ENCODE peak calls at places on chromosome 16, in eight cellular contexts. C is astrocyte of the spinal cord, E is tibial artery, S is OCI-LY7, X is IMR-90, Z is testis, L is tibial nerve, R is WTC11. U is an unnamed sample.

GRCh38 chr16:48901712-48902374 is 291.9 kb upstream of the N4BP1 start:
- DNase-seq in C (no peak), E (no peak), S (peak; percentile 27), X (no peak), Z (no peak), L (no peak), R (peak; percentile 16), U (no peak)

GRCh38 chr16:53803998-53804397 is 100.0 kb downstream of the FTO start:
- DNase-seq in C (no peak), E (no peak), S (no peak), X (no peak), Z (no peak), L (no peak), R (no peak), U (no peak)

GRCh38 chr16:86768231-86768791 is 190.0 kb downstream of the FOXL1 start:
- DNase-seq in C (peak; percentile 80), E (no peak), S (no peak), X (no peak), Z (no peak), L (no peak), R (no peak), U (no peak)

GRCh38 chr16:54346046-54346445 is 59.5 kb upstream of the IRX3 start:
- DNase-seq in C (no peak), E (no peak), S (no peak), X (no peak), Z (no peak), L (no peak), R (no peak), U (no peak)

GRCh38 chr16:88009566-88010342 is 58.5 kb downstream of the BANP start:
- DNase-seq in C (no peak), E (no peak), S (no peak), X (peak; percentile 20), Z (no peak), L (no peak), R (no peak), U (no peak)

GRCh38 chr16:3553138-3553923 is 23.9 kb downstream of the NLRC3 start:
- DNase-seq in C (no peak), E (no peak), S (no peak), X (peak; percentile 4), Z (no peak), L (no peak), R (no peak), U (no peak)

GRCh38 chr16:19837984-19838707 is 46.5 kb downstream of the GPRC5B start:
- DNase-seq in C (no peak), E (no peak), S (no peak), X (no peak), Z (no peak), L (no peak), R (no peak), U (no peak)

GRCh38 chr16:86970726-86971125 is 346.5 kb downstream of the C16orf95 start:
- DNase-seq in C (no peak), E (no peak), S (no peak), X (no peak), Z (no peak), L (no peak), R (no peak), U (no peak)

GRCh38 chr16:57948027-57948426 is 22.9 kb downstream of the CNGB1 start:
- DNase-seq in C (no peak), E (no peak), S (no peak), X (no peak), Z (no peak), L (no peak), R (no peak), U (no peak)

GRCh38 chr16:57946181-57946801 is 24.6 kb downstream of the CNGB1 start:
- DNase-seq in C (no peak), E (no peak), S (no peak), X (no peak), Z (no peak), L (no peak), R (no peak), U (no peak)

GRCh38 chr16:57949013-57949412 is 21.9 kb downstream of the CNGB1 start:
- DNase-seq in C (no peak), E (no peak), S (no peak), X (no peak), Z (no peak), L (no peak), R (no peak), U (no peak)

GRCh38 chr16:57944961-57945739 is 25.8 kb downstream of the CNGB1 start:
- DNase-seq in C (no peak), E (no peak), S (no peak), X (no peak), Z (no peak), L (no peak), R (no peak), U (no peak)

DNA sequence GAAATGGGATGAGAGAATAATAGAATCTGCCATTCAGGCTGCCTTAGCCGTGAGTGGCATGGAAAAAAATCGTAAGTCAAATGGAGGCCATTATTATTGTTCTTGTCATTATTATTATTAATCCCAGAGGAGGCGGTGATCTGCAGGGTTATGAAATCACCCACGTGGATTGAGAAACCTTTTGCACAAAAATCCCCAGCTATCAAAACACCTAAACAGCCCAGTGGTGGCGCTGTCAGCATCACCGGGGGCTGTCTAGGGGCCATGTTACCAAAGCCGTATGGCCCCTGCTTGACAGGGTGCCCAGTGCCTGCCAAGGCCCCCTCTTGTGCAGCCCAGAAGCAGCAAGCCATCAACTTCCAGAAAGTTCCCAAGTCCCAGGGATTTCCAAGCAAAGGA is 25.2 kb downstream of the CNGB1 start:
- DNase-seq in C (no peak), E (no peak), S (no peak), X (no peak), Z (no peak), L (no peak), R (no peak), U (no peak)
- TF ChIP-seq CTCF in C (peak; percentile 8), E (no peak), S (peak; percentile 51), X (peak; percentile 11), Z (no peak), L (no peak), R (peak; percentile 22), U (no peak)

GRCh38 chr16:26859086-26859485 is 207.6 kb upstream of the C16orf82 start:
- DNase-seq in C (no peak), E (no peak), S (no peak), X (no peak), Z (no peak), L (no peak), R (no peak), U (no peak)

GRCh38 chr16:26856271-26856670 is 210.5 kb upstream of the C16orf82 start:
- DNase-seq in C (no peak), E (no peak), S (no peak), X (no peak), Z (no peak), L (no peak), R (no peak), U (no peak)

GRCh38 chr16:26856791-26857190 is 209.9 kb upstream of the C16orf82 start:
- DNase-seq in C (no peak), E (no peak), S (no peak), X (no peak), Z (no peak), L (no peak), R (no peak), U (no peak)

GRCh38 chr16:26860506-26860905 is 206.2 kb upstream of the C16orf82 start:
- DNase-seq in C (no peak), E (no peak), S (no peak), X (no peak), Z (no peak), L (no peak), R (no peak), U (no peak)

DNA sequence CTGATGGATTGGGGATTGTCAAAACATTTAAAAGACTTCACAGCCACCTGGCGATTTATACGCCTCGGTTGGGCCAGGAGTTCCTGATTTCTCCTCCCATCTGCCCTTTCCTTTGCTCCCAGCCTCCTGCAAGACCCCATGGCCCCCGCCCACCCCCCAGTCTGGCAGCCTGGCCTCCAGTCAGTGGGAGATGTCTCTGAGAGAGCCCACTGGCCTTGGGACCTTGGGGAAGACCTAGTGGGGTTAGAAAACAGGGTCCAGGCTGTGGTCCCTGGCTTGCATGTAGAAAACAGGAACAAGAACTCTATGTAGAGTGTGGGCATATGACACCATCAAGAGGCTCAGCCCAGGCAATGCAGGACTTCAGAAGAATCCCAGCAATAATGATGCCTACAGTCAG is 209.4 kb upstream of the C16orf82 start:
- DNase-seq in C (no peak), E (no peak), S (peak; percentile 10), X (no peak), Z (no peak), L (no peak), R (no peak), U (no peak)
- TF ChIP-seq CTCF in C (no peak), E (no peak), S (peak; percentile 47), X (no peak), Z (no peak), L (no peak), R (no peak), U (no peak)

GRCh38 chr16:80317132-80318098 is 223.4 kb upstream of the DYNLRB2 start:
- DNase-seq in C (no peak), E (no peak), S (no peak), X (peak; percentile 20), Z (no peak), L (no peak), R (peak; percentile 50), U (no peak)
- TF ChIP-seq CTCF in C (peak; percentile 34), E (no peak), S (peak; percentile 44), X (peak; percentile 40), Z (no peak), L (no peak), R (no peak), U (peak; percentile 27)

GRCh38 chr16:8903004-8903403 is 20.9 kb downstream of the LITAFD start:
- DNase-seq in C (no peak), E (no peak), S (no peak), X (no peak), Z (no peak), L (no peak), R (no peak), U (no peak)
- TF ChIP-seq CTCF in C (no peak), E (no peak), S (no peak), X (no peak), Z (no peak), L (no peak), R (no peak), U (no peak)

U was measured in activated CD8-positive, alpha-beta T cell treated with anti-CD3 and anti-CD28 coated beads for 36 hours.